ENCODE peak calls at places on chromosomes 4 and X, in eight cellular contexts. One of them, this sample, is unnamed.

GRCh38 chr4:66071911-66072310 is 401.6 kb upstream of the EPHA5 start:
- DNase-seq in right lobe of liver: no peak
- DNase-seq in astrocyte of the cerebellum: peak
- DNase-seq in BJ: no peak
- DNase-seq in endothelial cell of umbilical vein: no peak
- DNase-seq in GM23338: no peak
- DNase-seq in mucosa of descending colon: no peak
- DNase-seq in body of pancreas: no peak
- DNase-seq in this sample: no peak

GRCh38 chr4:89110541-89110985 is 770 bp upstream of the TIGD2 start:
- DNase-seq in right lobe of liver: peak
- DNase-seq in astrocyte of the cerebellum: no peak
- DNase-seq in endothelial cell of umbilical vein: no peak
- DNase-seq in BJ: no peak
- DNase-seq in body of pancreas: peak
- DNase-seq in GM23338: peak
- DNase-seq in mucosa of descending colon: no peak
- DNase-seq in this sample: no peak

GRCh38 chrX:110286126-110286525 is 31.8 kb downstream of the AMMECR1 start:
- DNase-seq in astrocyte of the cerebellum: peak
- DNase-seq in endothelial cell of umbilical vein: no peak
- DNase-seq in mucosa of descending colon: no peak
- DNase-seq in BJ: peak
- DNase-seq in GM23338: no peak
- DNase-seq in right lobe of liver: no peak
- DNase-seq in body of pancreas: no peak
- DNase-seq in this sample: peak

GRCh38 chr4:172245493-172245892 is 432.3 kb downstream of the GALNTL6 start:
- DNase-seq in mucosa of descending colon: no peak
- DNase-seq in GM23338: no peak
- DNase-seq in astrocyte of the cerebellum: no peak
- DNase-seq in right lobe of liver: no peak
- DNase-seq in endothelial cell of umbilical vein: no peak
- DNase-seq in body of pancreas: no peak
- DNase-seq in BJ: no peak
- DNase-seq in this sample: no peak

GRCh38 chr4:188986271-188986689 is 847.0 kb downstream of the TRIML1 start:
- DNase-seq in body of pancreas: no peak
- DNase-seq in right lobe of liver: no peak
- DNase-seq in astrocyte of the cerebellum: peak
- DNase-seq in mucosa of descending colon: no peak
- DNase-seq in BJ: peak
- DNase-seq in GM23338: no peak
- DNase-seq in endothelial cell of umbilical vein: no peak
- DNase-seq in this sample: peak

GRCh38 chr4:75908555-75908954 is 6.3 kb upstream of the PPEF2 start:
- DNase-seq in right lobe of liver: no peak
- DNase-seq in astrocyte of the cerebellum: no peak
- DNase-seq in endothelial cell of umbilical vein: no peak
- DNase-seq in mucosa of descending colon: no peak
- DNase-seq in GM23338: no peak
- DNase-seq in body of pancreas: no peak
- DNase-seq in BJ: no peak
- DNase-seq in this sample: no peak

GRCh38 chrX:47145408-47146120 is 543 bp downstream of the RBM10 start:
- DNase-seq in right lobe of liver: no peak
- DNase-seq in GM23338: no peak
- DNase-seq in body of pancreas: no peak
- DNase-seq in astrocyte of the cerebellum: no peak
- DNase-seq in endothelial cell of umbilical vein: no peak
- DNase-seq in BJ: no peak
- DNase-seq in mucosa of descending colon: no peak
- DNase-seq in this sample: no peak

GRCh38 chr4:186475202-186475601 is 80.2 kb downstream of the MTNR1A start:
- DNase-seq in mucosa of descending colon: no peak
- DNase-seq in astrocyte of the cerebellum: no peak
- DNase-seq in endothelial cell of umbilical vein: no peak
- DNase-seq in BJ: no peak
- DNase-seq in GM23338: no peak
- DNase-seq in right lobe of liver: no peak
- DNase-seq in body of pancreas: no peak
- DNase-seq in this sample: no peak

GRCh38 chr4:7103599-7104365 is 35.9 kb upstream of the GRPEL1 start:
- DNase-seq in BJ: no peak
- DNase-seq in right lobe of liver: peak
- DNase-seq in GM23338: no peak
- DNase-seq in body of pancreas: peak
- DNase-seq in mucosa of descending colon: peak
- DNase-seq in astrocyte of the cerebellum: no peak
- DNase-seq in endothelial cell of umbilical vein: peak
- DNase-seq in this sample: no peak

GRCh38 chrX:110755611-110756010 is 40.0 kb downstream of the CHRDL1 start:
- DNase-seq in BJ: no peak
- DNase-seq in astrocyte of the cerebellum: no peak
- DNase-seq in body of pancreas: no peak
- DNase-seq in GM23338: no peak
- DNase-seq in right lobe of liver: no peak
- DNase-seq in mucosa of descending colon: no peak
- DNase-seq in endothelial cell of umbilical vein: no peak
- DNase-seq in this sample: no peak

GRCh38 chrX:57929373-57929772 is 19.1 kb upstream of the ZXDA start:
- DNase-seq in body of pancreas: no peak
- DNase-seq in BJ: no peak
- DNase-seq in right lobe of liver: no peak
- DNase-seq in astrocyte of the cerebellum: no peak
- DNase-seq in endothelial cell of umbilical vein: peak
- DNase-seq in mucosa of descending colon: no peak
- DNase-seq in GM23338: peak
- DNase-seq in this sample: no peak
- TF ChIP-seq CTCF in body of pancreas: peak
- TF ChIP-seq CTCF in BJ: peak
- TF ChIP-seq CTCF in right lobe of liver: peak
- TF ChIP-seq CTCF in astrocyte of the cerebellum: peak
- TF ChIP-seq CTCF in endothelial cell of umbilical vein: peak
- TF ChIP-seq CTCF in mucosa of descending colon: no peak
- TF ChIP-seq CTCF in GM23338: peak
- TF ChIP-seq CTCF in this sample: peak

GRCh38 chrX:9656277-9656676 is 109.4 kb downstream of the GPR143 start:
- DNase-seq in GM23338: no peak
- DNase-seq in astrocyte of the cerebellum: no peak
- DNase-seq in BJ: no peak
- DNase-seq in mucosa of descending colon: no peak
- DNase-seq in right lobe of liver: no peak
- DNase-seq in body of pancreas: no peak
- DNase-seq in endothelial cell of umbilical vein: no peak
- DNase-seq in this sample: no peak

GRCh38 chrX:9650091-9650490 is 115.6 kb downstream of the GPR143 start:
- DNase-seq in mucosa of descending colon: no peak
- DNase-seq in body of pancreas: no peak
- DNase-seq in GM23338: no peak
- DNase-seq in right lobe of liver: no peak
- DNase-seq in BJ: no peak
- DNase-seq in endothelial cell of umbilical vein: no peak
- DNase-seq in astrocyte of the cerebellum: no peak
- DNase-seq in this sample: no peak

GRCh38 chrX:9647475-9647874 is 118.2 kb downstream of the GPR143 start:
- DNase-seq in astrocyte of the cerebellum: no peak
- DNase-seq in body of pancreas: no peak
- DNase-seq in mucosa of descending colon: no peak
- DNase-seq in BJ: no peak
- DNase-seq in right lobe of liver: no peak
- DNase-seq in endothelial cell of umbilical vein: no peak
- DNase-seq in GM23338: no peak
- DNase-seq in this sample: no peak

GRCh38 chrX:9654928-9655327 is 110.7 kb downstream of the GPR143 start:
- DNase-seq in body of pancreas: no peak
- DNase-seq in right lobe of liver: no peak
- DNase-seq in endothelial cell of umbilical vein: no peak
- DNase-seq in BJ: no peak
- DNase-seq in mucosa of descending colon: no peak
- DNase-seq in astrocyte of the cerebellum: no peak
- DNase-seq in GM23338: no peak
- DNase-seq in this sample: no peak

DNA sequence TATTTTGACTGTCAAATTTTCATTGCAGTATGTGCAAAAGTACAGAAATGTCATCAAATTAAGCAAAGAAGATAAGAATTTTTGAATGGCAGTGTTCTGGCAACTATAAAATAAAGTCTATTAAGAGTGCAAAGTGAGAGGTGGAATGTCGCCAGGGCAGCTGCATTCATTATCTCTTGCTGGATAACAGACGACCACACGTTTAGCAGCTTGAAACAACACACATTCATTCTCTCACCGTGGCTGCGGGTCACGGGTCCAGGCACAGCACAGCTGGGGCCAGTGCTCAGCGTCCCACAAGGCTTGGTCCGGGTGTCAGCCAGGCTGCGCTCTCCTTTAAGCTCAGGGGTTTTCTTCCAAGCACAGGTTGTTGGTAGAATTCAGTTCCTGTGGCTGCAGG is 113.9 kb downstream of the GPR143 start:
- DNase-seq in endothelial cell of umbilical vein: no peak
- DNase-seq in mucosa of descending colon: no peak
- DNase-seq in BJ: no peak
- DNase-seq in GM23338: no peak
- DNase-seq in right lobe of liver: no peak
- DNase-seq in body of pancreas: no peak
- DNase-seq in astrocyte of the cerebellum: no peak
- DNase-seq in this sample: no peak
- H3K4me3 ChIP-seq in endothelial cell of umbilical vein: no peak
- H3K4me3 ChIP-seq in mucosa of descending colon: no peak
- H3K4me3 ChIP-seq in BJ: no peak
- H3K4me3 ChIP-seq in GM23338: no peak
- H3K4me3 ChIP-seq in right lobe of liver: no peak
- H3K4me3 ChIP-seq in body of pancreas: no peak
- H3K4me3 ChIP-seq in astrocyte of the cerebellum: no peak
- H3K4me3 ChIP-seq in this sample: no peak

GRCh38 chrX:13646154-13646549 is 6.8 kb upstream of the TCEANC start:
- DNase-seq in astrocyte of the cerebellum: no peak
- DNase-seq in mucosa of descending colon: no peak
- DNase-seq in right lobe of liver: peak
- DNase-seq in BJ: no peak
- DNase-seq in endothelial cell of umbilical vein: peak
- DNase-seq in GM23338: peak
- DNase-seq in body of pancreas: peak
- DNase-seq in this sample: peak
- TF ChIP-seq CTCF in astrocyte of the cerebellum: peak
- TF ChIP-seq CTCF in mucosa of descending colon: no peak
- TF ChIP-seq CTCF in right lobe of liver: peak
- TF ChIP-seq CTCF in BJ: peak
- TF ChIP-seq CTCF in endothelial cell of umbilical vein: peak
- TF ChIP-seq CTCF in GM23338: peak
- TF ChIP-seq CTCF in body of pancreas: peak
- TF ChIP-seq CTCF in this sample: peak

GRCh38 chrX:73849054-73849453 is 286.1 kb downstream of the CHIC1 start:
- DNase-seq in endothelial cell of umbilical vein: no peak
- DNase-seq in right lobe of liver: no peak
- DNase-seq in body of pancreas: no peak
- DNase-seq in GM23338: no peak
- DNase-seq in astrocyte of the cerebellum: no peak
- DNase-seq in BJ: no peak
- DNase-seq in mucosa of descending colon: no peak
- DNase-seq in this sample: no peak
- H3K4me3 ChIP-seq in endothelial cell of umbilical vein: no peak
- H3K4me3 ChIP-seq in right lobe of liver: peak
- H3K4me3 ChIP-seq in body of pancreas: no peak
- H3K4me3 ChIP-seq in GM23338: no peak
- H3K4me3 ChIP-seq in astrocyte of the cerebellum: peak
- H3K4me3 ChIP-seq in BJ: no peak
- H3K4me3 ChIP-seq in mucosa of descending colon: no peak
- H3K4me3 ChIP-seq in this sample: no peak

GRCh38 chr4:1626941-1627340 is 57.2 kb downstream of the FAM53A start:
- DNase-seq in endothelial cell of umbilical vein: no peak
- DNase-seq in GM23338: no peak
- DNase-seq in mucosa of descending colon: peak
- DNase-seq in right lobe of liver: no peak
- DNase-seq in BJ: no peak
- DNase-seq in body of pancreas: no peak
- DNase-seq in astrocyte of the cerebellum: no peak
- DNase-seq in this sample: no peak
- TF ChIP-seq CTCF in endothelial cell of umbilical vein: no peak
- TF ChIP-seq CTCF in GM23338: no peak
- TF ChIP-seq CTCF in mucosa of descending colon: no peak
- TF ChIP-seq CTCF in right lobe of liver: no peak
- TF ChIP-seq CTCF in BJ: no peak
- TF ChIP-seq CTCF in body of pancreas: no peak
- TF ChIP-seq CTCF in astrocyte of the cerebellum: no peak
- TF ChIP-seq CTCF in this sample: no peak